ENCODE peak calls at places on chromosomes 13 and 19, in seven cellular contexts. V, E, T, M, Q, H and F are unnamed samples. For H3K4me1, the result is how much of the 10 kb centered on the place peaks cover.

GRCh38 chr19:38693380-38694223 is 46.2 kb downstream of the ACTN4 start:
- DNase-seq in Q (peak), M (peak), H (no peak), T (no peak), E (no peak), V (no peak), F (peak)

GRCh38 chr19:46533085-46534081 is 37.7 kb upstream of the PNMA8B start:
- DNase-seq in T (no peak), Q (no peak), H (no peak), V (no peak), M (peak), E (no peak), F (no peak)

GRCh38 chr19:1608414-1609391 is 3.4 kb upstream of the UQCR11 start:
- DNase-seq in T (no peak), Q (no peak), V (peak), H (no peak), E (no peak), M (no peak), F (peak)

GRCh38 chr19:18414504-18415176 is 4.6 kb upstream of the SSBP4 start:
- DNase-seq in V (no peak), M (peak), Q (no peak), H (no peak), E (peak), T (peak), F (no peak)

GRCh38 chr13:46045424-46045823 is 7.1 kb downstream of the ZC3H13 start:
- DNase-seq in Q (no peak), V (no peak), H (no peak), M (no peak), T (no peak), E (no peak), F (no peak)

GRCh38 chr19:37719111-37719926 is at the start of gene ZNF607:
- DNase-seq in V (peak), T (peak), Q (peak), M (peak), E (peak), H (peak), F (peak)

GRCh38 chr19:2549701-2550191 is 73.8 kb downstream of the GADD45B start:
- DNase-seq in M (no peak), H (peak), T (no peak), V (no peak), E (peak), Q (peak), F (no peak)

GRCh38 chr19:14563989-14564650 is 7.7 kb downstream of the NDUFB7 start:
- DNase-seq in M (peak), Q (no peak), V (peak), H (no peak), E (no peak), T (no peak), F (peak)

GRCh38 chr13:28820099-28821051 is at the start of gene MTUS2:
- DNase-seq in M (peak), Q (no peak), H (no peak), T (peak), E (no peak), V (no peak), F (no peak)

GRCh38 chr19:1503089-1503924 is 9.5 kb downstream of the ADAMTSL5 start:
- DNase-seq in T (peak), M (peak), H (peak), E (no peak), Q (no peak), V (peak), F (peak)

GRCh38 chr13:33249066-33249465 is 36.5 kb downstream of the STARD13 start:
- DNase-seq in Q (peak), H (no peak), T (no peak), V (no peak), E (no peak), M (no peak), F (no peak)

GRCh38 chr13:71773534-71773933 is 93.5 kb downstream of the DACH1 start:
- DNase-seq in E (no peak), M (no peak), T (no peak), V (no peak), H (no peak), Q (no peak), F (no peak)

GRCh38 chr19:48627865-48628314 is 8.6 kb downstream of the SPHK2 start:
- DNase-seq in E (peak), H (no peak), T (no peak), V (no peak), M (no peak), Q (no peak), F (no peak)
- H3K4me1 ChIP-seq in E (under half), H (under half), T (under half), V (under half), M (under half), Q (under half), F (under half)

DNA sequence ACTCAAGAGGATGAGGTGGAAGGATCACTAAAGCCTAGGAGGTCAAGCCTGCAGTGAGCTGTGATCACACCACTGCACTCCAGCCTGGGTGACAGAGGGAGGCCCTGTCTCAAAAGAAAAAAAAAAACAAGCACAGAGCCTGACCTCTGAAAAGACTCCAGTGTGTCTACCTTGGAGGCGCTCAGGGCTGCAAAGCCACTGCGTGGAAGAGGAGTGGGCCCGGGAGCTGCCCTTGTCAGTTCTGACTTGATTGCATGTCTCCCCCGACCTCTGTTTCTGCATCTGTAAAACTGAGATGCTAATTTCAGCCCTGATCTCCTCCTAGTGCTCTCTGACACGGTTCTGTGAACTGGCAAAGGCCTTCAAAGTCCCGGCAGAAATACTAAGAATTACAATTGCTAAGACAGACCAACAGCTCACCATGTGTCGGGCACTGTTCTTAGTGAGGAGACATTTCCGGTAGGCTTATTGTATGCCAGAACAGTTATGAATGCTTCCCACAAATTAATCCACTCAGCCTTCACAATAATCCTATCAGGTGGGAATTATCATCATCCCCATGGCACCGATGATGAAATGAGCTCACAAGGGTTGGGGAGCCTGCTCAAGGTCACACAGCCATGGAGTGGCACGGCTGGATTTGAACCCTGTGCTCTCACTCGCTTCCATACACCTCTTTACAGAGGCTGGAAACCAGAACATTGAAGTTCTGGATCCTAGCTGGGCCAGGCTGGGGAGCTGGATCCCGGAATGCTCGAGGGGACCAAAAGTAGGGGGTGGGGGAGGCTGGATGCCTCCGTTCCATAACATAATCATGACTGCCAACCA is 3.5 kb downstream of the AKT2 start:
- DNase-seq in T (no peak), E (no peak), H (no peak), Q (no peak), M (no peak), V (no peak), F (peak)
- H3K4me1 ChIP-seq in T (under half), E (half or more), H (under half), Q (under half), M (under half), V (half or more), F (half or more)

GRCh38 chr19:28488006-28488405 is 724.9 kb downstream of the UQCRFS1 start:
- DNase-seq in T (no peak), V (no peak), H (peak), M (peak), Q (no peak), E (no peak), F (no peak)
- H3K4me1 ChIP-seq in T (under half), V (under half), H (under half), M (under half), Q (under half), E (under half), F (under half)

DNA sequence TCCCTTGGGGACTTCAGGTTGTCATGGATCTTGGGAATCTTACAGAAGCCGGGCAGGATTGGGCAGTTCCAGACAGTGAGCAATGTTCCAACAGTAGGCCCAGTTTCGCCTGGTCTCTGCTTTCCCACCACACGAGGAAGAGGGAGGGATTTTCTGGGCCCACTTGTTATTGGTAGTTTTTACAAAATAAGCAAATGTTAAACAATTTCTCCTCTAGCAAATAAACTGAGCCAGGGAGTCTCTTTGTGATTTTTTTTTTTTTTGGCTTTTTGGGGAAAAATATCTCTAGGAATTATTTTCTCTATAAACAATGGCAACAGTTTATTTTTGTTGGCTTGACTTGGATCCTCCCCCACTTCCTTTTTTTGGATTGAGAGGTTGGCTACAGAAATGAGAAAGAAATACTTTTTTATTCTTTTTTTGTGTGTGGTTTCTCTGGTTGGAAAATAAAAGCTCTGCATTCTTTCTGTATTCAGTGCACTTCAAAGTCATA is 89.3 kb downstream of the TM9SF2 start:
- DNase-seq in Q (peak), E (no peak), T (no peak), M (no peak), H (no peak), V (no peak), F (no peak)
- H3K4me1 ChIP-seq in Q (under half), E (under half), T (under half), M (under half), H (under half), V (under half), F (under half)

GRCh38 chr13:30341815-30342570 is 34.6 kb upstream of the KATNAL1 start:
- DNase-seq in V (no peak), M (no peak), H (peak), Q (peak), E (peak), T (peak), F (no peak)

GRCh38 chr13:30339721-30340366 is 32.5 kb upstream of the KATNAL1 start:
- DNase-seq in E (no peak), H (no peak), Q (peak), M (no peak), T (no peak), V (no peak), F (no peak)

GRCh38 chr13:30338331-30338851 is 31.0 kb upstream of the KATNAL1 start:
- DNase-seq in V (no peak), T (no peak), Q (peak), M (no peak), E (no peak), H (no peak), F (no peak)

GRCh38 chr13:30338952-30339351 is 31.6 kb upstream of the KATNAL1 start:
- DNase-seq in T (no peak), E (no peak), Q (no peak), M (no peak), V (no peak), H (no peak), F (no peak)

GRCh38 chr13:30340367-30341184 is 33.2 kb upstream of the KATNAL1 start:
- DNase-seq in M (no peak), E (peak), H (peak), T (peak), V (no peak), Q (peak), F (no peak)
- H3K4me1 ChIP-seq in M (under half), E (under half), H (under half), T (under half), V (half or more), Q (under half), F (under half)

GRCh38 chr13:30869491-30869890 is 36.6 kb upstream of the MEDAG start:
- DNase-seq in E (no peak), Q (peak), T (no peak), V (no peak), H (no peak), M (no peak), F (no peak)

GRCh38 chr13:30870049-30870884 is 35.8 kb upstream of the MEDAG start:
- DNase-seq in E (peak), H (peak), Q (peak), M (peak), V (peak), T (peak), F (peak)

GRCh38 chr13:30870916-30871712 is 35.0 kb upstream of the MEDAG start:
- DNase-seq in H (no peak), V (no peak), Q (no peak), M (no peak), E (no peak), T (no peak), F (no peak)

GRCh38 chr13:30866692-30867669 is 39.1 kb upstream of the MEDAG start:
- DNase-seq in H (no peak), E (no peak), T (no peak), Q (no peak), V (no peak), M (no peak), F (no peak)

DNA sequence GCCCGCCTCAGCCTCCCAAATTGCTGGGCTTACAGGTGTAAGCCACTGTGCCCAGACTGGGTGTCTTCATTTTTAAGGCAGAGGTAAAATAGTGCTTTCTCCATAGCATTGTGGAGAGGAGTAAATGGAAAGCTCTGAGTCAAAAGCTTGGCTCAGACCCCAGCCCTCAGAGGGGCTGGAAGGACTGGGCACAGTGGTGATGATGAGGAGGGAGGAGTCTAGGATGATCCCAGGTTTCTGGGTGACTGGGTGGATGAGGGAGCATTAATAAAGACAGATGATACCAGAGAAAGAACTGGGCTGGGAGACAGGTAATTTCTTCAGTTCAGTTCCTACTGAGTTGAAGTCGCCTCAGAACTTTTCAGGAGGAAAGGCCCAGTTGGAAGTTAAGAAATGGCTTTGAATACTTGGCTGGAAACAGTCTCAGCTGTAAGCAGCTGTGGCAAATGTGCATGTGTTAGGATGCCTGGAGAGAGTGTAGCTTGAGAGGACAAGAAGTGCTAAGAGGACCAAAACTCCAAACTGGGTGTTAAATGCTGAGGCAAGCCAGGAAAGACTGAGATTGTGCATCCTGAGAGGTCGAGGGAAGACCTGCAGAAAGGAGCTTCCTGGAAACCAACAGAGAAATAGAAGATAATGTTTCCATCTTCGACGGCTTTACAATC is 37.1 kb upstream of the MEDAG start:
- DNase-seq in M (no peak), E (no peak), V (no peak), Q (peak), H (no peak), T (no peak), F (no peak)
- H3K4me1 ChIP-seq in M (under half), E (under half), V (under half), Q (half or more), H (under half), T (under half), F (under half)

DNA sequence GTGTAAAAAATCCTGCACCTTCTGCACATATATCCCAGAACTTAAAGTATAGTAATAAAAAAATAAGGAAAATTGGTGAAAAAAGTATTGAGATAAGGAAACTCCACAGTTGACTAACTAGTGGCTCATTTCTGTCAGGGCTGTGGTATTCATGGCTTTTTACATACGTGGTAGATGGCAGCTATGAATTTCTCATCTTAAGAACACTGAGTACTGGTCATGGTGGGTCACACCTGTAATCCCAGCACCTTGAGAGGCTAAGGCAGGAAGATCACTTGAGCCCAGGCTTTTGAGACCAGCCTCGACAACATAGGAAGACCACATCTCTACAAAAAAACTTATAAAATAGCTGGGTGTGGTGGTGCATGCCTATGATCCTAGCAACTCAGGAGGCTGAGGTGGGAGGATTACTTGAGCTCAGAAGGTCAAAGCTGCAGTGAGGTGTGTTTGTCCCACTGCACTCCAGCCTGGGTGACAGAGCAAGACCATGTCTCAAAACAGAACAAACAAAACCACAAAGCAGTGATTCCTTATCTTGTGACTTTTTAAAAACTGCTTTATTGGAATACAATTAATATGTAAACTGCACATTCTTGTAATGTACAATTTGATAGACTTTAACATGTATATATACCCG is 16.8 kb downstream of the SLAIN1 start:
- DNase-seq in H (no peak), V (no peak), Q (no peak), T (no peak), E (no peak), M (no peak), F (no peak)
- H3K4me1 ChIP-seq in H (under half), V (under half), Q (under half), T (under half), E (under half), M (under half), F (under half)

GRCh38 chr19:33868821-33869412 is 72.2 kb downstream of the KCTD15 start:
- DNase-seq in H (no peak), Q (peak), E (no peak), V (no peak), T (no peak), M (peak), F (no peak)
- H3K4me1 ChIP-seq in H (under half), Q (under half), E (under half), V (under half), T (under half), M (under half), F (under half)

DNA sequence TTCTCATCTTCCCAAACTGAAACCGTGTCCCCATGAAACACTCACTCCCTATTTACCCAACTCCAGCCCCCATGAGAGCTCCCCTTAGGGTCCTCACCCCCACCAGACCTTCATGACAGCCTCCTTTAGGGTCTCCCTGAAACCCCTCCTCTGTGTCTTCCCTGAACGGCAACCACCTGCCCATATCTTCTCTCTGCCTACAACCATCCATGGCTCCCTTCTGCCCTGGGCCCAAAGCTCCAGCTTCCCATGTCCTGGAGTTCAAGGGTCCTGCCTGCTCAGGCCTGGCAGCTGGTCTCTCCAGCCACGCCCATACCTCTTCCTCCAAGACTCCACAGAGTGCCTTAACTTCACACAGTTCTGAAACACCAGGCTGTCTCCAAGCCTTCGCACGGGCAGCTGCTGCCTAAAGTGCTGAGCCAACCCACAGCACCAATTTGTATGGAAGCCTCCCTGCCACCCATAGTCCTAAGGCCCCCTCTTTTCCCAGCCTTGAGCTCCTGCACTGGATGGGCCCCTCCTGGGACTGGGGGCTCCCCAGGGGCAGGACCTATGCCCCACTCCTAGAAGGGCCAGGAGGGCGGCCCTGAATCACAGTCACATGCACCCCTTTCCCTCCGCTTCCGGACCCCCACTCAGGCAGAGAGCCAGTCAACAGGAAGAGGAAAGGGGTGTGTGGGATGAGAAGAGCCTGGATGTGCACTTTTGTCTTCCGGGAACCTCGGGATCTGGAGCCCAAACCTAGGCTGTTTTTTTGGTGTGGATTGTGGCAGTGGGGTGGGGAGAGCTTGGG is 4.9 kb upstream of the FCER2 start:
- DNase-seq in E (no peak), V (no peak), Q (no peak), M (no peak), T (no peak), H (no peak), F (peak)
- H3K4me1 ChIP-seq in E (under half), V (under half), Q (under half), M (under half), T (under half), H (under half), F (half or more)

GRCh38 chr13:79395881-79396280 is 10.2 kb downstream of the RBM26 start:
- DNase-seq in H (no peak), Q (no peak), V (no peak), M (no peak), E (no peak), T (no peak), F (no peak)

GRCh38 chr13:79401259-79402071 is 4.6 kb downstream of the RBM26 start:
- DNase-seq in V (peak), M (no peak), H (no peak), T (no peak), Q (no peak), E (no peak), F (peak)

GRCh38 chr13:79398915-79399314 is 7.1 kb downstream of the RBM26 start:
- DNase-seq in H (no peak), E (no peak), T (no peak), Q (peak), V (no peak), M (no peak), F (no peak)

GRCh38 chr13:79402074-79402635 is 3.9 kb downstream of the RBM26 start:
- DNase-seq in T (no peak), M (no peak), E (no peak), H (no peak), V (no peak), Q (no peak), F (no peak)

DNA sequence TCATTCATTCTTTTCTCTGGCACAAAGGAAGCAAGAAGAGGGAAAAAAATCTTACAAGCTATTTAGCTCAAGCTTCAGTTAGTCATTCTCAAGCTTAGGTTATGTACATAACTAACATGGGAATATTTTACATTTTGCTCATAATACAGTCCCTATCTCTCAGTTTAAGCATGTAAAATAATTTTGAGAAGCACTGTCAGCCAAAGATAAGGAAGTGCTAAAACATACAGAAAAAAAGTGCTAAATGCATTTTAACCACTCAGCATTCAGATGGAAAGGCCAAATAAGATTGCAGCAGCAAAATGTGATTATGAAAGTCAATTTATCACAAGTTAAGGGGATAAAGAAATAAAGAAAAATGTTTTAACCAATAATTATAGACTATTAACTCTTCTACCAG is 7.9 kb downstream of the RBM26 start:
- DNase-seq in V (no peak), E (no peak), Q (no peak), M (no peak), T (no peak), H (no peak), F (no peak)
- H3K4me1 ChIP-seq in V (half or more), E (under half), Q (under half), M (under half), T (under half), H (under half), F (under half)